ENCODE peak calls at places on chromosomes 3 and 15, in four cellular contexts. One of them, this sample, is unnamed.

GRCh38 chr3:30596161-30596560 is 10.2 kb upstream of the TGFBR2 start:
- DNase-seq in cardiac fibroblast: no peak
- DNase-seq in NCI-H2107: no peak
- DNase-seq in CD14-positive monocyte: no peak
- DNase-seq in this sample: peak

GRCh38 chr3:160376681-160377080 is 22.3 kb downstream of the IFT80 start:
- DNase-seq in CD14-positive monocyte: no peak
- DNase-seq in cardiac fibroblast: peak
- DNase-seq in NCI-H2107: no peak
- DNase-seq in this sample: no peak

GRCh38 chr3:186162221-186162620 is 53.3 kb upstream of the ETV5 start:
- DNase-seq in NCI-H2107: no peak
- DNase-seq in cardiac fibroblast: no peak
- DNase-seq in CD14-positive monocyte: peak
- DNase-seq in this sample: peak

GRCh38 chr3:46461971-46462910 is 2.5 kb downstream of the LTF start:
- DNase-seq in CD14-positive monocyte: no peak
- DNase-seq in NCI-H2107: no peak
- DNase-seq in cardiac fibroblast: no peak
- DNase-seq in this sample: peak

GRCh38 chr3:41304603-41305002 is 105.3 kb downstream of the CTNNB1 start:
- DNase-seq in NCI-H2107: no peak
- DNase-seq in CD14-positive monocyte: no peak
- DNase-seq in cardiac fibroblast: peak
- DNase-seq in this sample: peak

GRCh38 chr3:37993811-37994638 is 3.4 kb downstream of the VILL start:
- DNase-seq in cardiac fibroblast: peak
- DNase-seq in CD14-positive monocyte: peak
- DNase-seq in NCI-H2107: no peak
- DNase-seq in this sample: peak

GRCh38 chr3:43885908-43886618 is 195.3 kb downstream of the ABHD5 start:
- DNase-seq in CD14-positive monocyte: no peak
- DNase-seq in cardiac fibroblast: no peak
- DNase-seq in NCI-H2107: no peak
- DNase-seq in this sample: no peak

GRCh38 chr15:83112233-83112958 is 5.0 kb downstream of the TM6SF1 start:
- DNase-seq in NCI-H2107: no peak
- DNase-seq in cardiac fibroblast: peak
- DNase-seq in CD14-positive monocyte: no peak
- DNase-seq in this sample: no peak

GRCh38 chr3:125357837-125358236 is 17.3 kb downstream of the ZNF148 start:
- DNase-seq in cardiac fibroblast: no peak
- DNase-seq in CD14-positive monocyte: no peak
- DNase-seq in NCI-H2107: no peak
- DNase-seq in this sample: no peak

GRCh38 chr15:63403254-63403945 is 21.8 kb upstream of the CA12 start:
- DNase-seq in CD14-positive monocyte: no peak
- DNase-seq in cardiac fibroblast: no peak
- DNase-seq in NCI-H2107: no peak
- DNase-seq in this sample: no peak

GRCh38 chr15:40806672-40807027 is 239 bp upstream of the ZFYVE19 start:
- DNase-seq in cardiac fibroblast: no peak
- DNase-seq in CD14-positive monocyte: no peak
- DNase-seq in NCI-H2107: no peak
- DNase-seq in this sample: no peak

GRCh38 chr15:66105286-66105984 is 148.1 kb downstream of the MEGF11 start:
- DNase-seq in NCI-H2107: no peak
- DNase-seq in cardiac fibroblast: no peak
- DNase-seq in CD14-positive monocyte: no peak
- DNase-seq in this sample: no peak

GRCh38 chr3:131007256-131007655 is 19.4 kb downstream of the ASTE1 start:
- DNase-seq in cardiac fibroblast: no peak
- DNase-seq in NCI-H2107: no peak
- DNase-seq in CD14-positive monocyte: no peak
- DNase-seq in this sample: no peak

GRCh38 chr3:73364517-73364916 is 260.2 kb downstream of the PDZRN3 start:
- DNase-seq in NCI-H2107: no peak
- DNase-seq in cardiac fibroblast: no peak
- DNase-seq in CD14-positive monocyte: no peak
- DNase-seq in this sample: peak

GRCh38 chr15:55588070-55588817 is at the start of gene PYGO1:
- DNase-seq in CD14-positive monocyte: no peak
- DNase-seq in cardiac fibroblast: peak
- DNase-seq in NCI-H2107: no peak
- DNase-seq in this sample: peak

GRCh38 chr15:74406992-74407705 is 26.6 kb downstream of the SEMA7A start:
- DNase-seq in cardiac fibroblast: peak
- DNase-seq in CD14-positive monocyte: no peak
- DNase-seq in NCI-H2107: no peak
- DNase-seq in this sample: peak

GRCh38 chr15:66021801-66022525 is 152.7 kb downstream of the RAB11A start:
- DNase-seq in CD14-positive monocyte: no peak
- DNase-seq in NCI-H2107: no peak
- DNase-seq in cardiac fibroblast: no peak
- DNase-seq in this sample: no peak

GRCh38 chr3:60582285-60582684 is 669.0 kb downstream of the FHIT start:
- DNase-seq in NCI-H2107: no peak
- DNase-seq in cardiac fibroblast: peak
- DNase-seq in CD14-positive monocyte: no peak
- DNase-seq in this sample: no peak

GRCh38 chr3:30611613-30612421 is 5.4 kb downstream of the TGFBR2 start:
- DNase-seq in CD14-positive monocyte: no peak
- DNase-seq in NCI-H2107: no peak
- DNase-seq in cardiac fibroblast: peak
- DNase-seq in this sample: peak

GRCh38 chr3:189841474-189842205 is 210.5 kb downstream of the TP63 start:
- DNase-seq in CD14-positive monocyte: no peak
- DNase-seq in NCI-H2107: no peak
- DNase-seq in cardiac fibroblast: no peak
- DNase-seq in this sample: peak

GRCh38 chr15:36422631-36423030 is 156.8 kb upstream of the CDIN1 start:
- DNase-seq in NCI-H2107: no peak
- DNase-seq in CD14-positive monocyte: no peak
- DNase-seq in cardiac fibroblast: no peak
- DNase-seq in this sample: no peak

GRCh38 chr15:57111002-57111401 is 192.6 kb downstream of the TCF12 start:
- DNase-seq in CD14-positive monocyte: no peak
- DNase-seq in NCI-H2107: no peak
- DNase-seq in cardiac fibroblast: no peak
- DNase-seq in this sample: no peak

GRCh38 chr3:134326126-134326525 is 48.1 kb downstream of the AMOTL2 start:
- DNase-seq in NCI-H2107: no peak
- DNase-seq in CD14-positive monocyte: no peak
- DNase-seq in cardiac fibroblast: no peak
- DNase-seq in this sample: no peak

GRCh38 chr15:93982226-93982641 is 249.1 kb upstream of the MCTP2 start:
- DNase-seq in cardiac fibroblast: no peak
- DNase-seq in CD14-positive monocyte: no peak
- DNase-seq in NCI-H2107: no peak
- DNase-seq in this sample: no peak

GRCh38 chr15:40105517-40106202 is 3.0 kb downstream of the BMF start:
- DNase-seq in NCI-H2107: no peak
- DNase-seq in cardiac fibroblast: no peak
- DNase-seq in CD14-positive monocyte: no peak
- DNase-seq in this sample: no peak

GRCh38 chr3:173799073-173799830 is 401.7 kb downstream of the NLGN1 start:
- DNase-seq in CD14-positive monocyte: no peak
- DNase-seq in cardiac fibroblast: no peak
- DNase-seq in NCI-H2107: no peak
- DNase-seq in this sample: no peak

GRCh38 chr3:183555541-183556081 is at the start of gene KLHL6:
- DNase-seq in CD14-positive monocyte: peak
- DNase-seq in NCI-H2107: no peak
- DNase-seq in cardiac fibroblast: peak
- DNase-seq in this sample: no peak

GRCh38 chr15:34266751-34267150 is 41.9 kb downstream of the EMC4 start:
- DNase-seq in CD14-positive monocyte: no peak
- DNase-seq in cardiac fibroblast: no peak
- DNase-seq in NCI-H2107: no peak
- DNase-seq in this sample: peak

GRCh38 chr15:86623236-86623635 is 543.6 kb downstream of the AGBL1 start:
- DNase-seq in NCI-H2107: no peak
- DNase-seq in cardiac fibroblast: no peak
- DNase-seq in CD14-positive monocyte: no peak
- DNase-seq in this sample: no peak

GRCh38 chr3:146513386-146514051 is 30.9 kb downstream of the PLSCR1 start:
- DNase-seq in CD14-positive monocyte: no peak
- DNase-seq in cardiac fibroblast: no peak
- DNase-seq in NCI-H2107: no peak
- DNase-seq in this sample: peak

GRCh38 chr15:31367730-31368344 is 41.2 kb downstream of the KLF13 start:
- DNase-seq in NCI-H2107: no peak
- DNase-seq in CD14-positive monocyte: no peak
- DNase-seq in cardiac fibroblast: no peak
- DNase-seq in this sample: no peak

GRCh38 chr15:46280753-46281521 is 646.1 kb downstream of the SQOR start:
- DNase-seq in CD14-positive monocyte: no peak
- DNase-seq in NCI-H2107: no peak
- DNase-seq in cardiac fibroblast: no peak
- DNase-seq in this sample: peak

GRCh38 chr3:71684752-71685151 is 40.5 kb downstream of the EIF4E3 start:
- DNase-seq in cardiac fibroblast: peak
- DNase-seq in NCI-H2107: no peak
- DNase-seq in CD14-positive monocyte: no peak
- DNase-seq in this sample: peak

GRCh38 chr3:29164825-29165224 is 116.0 kb upstream of the RBMS3 start:
- DNase-seq in CD14-positive monocyte: no peak
- DNase-seq in cardiac fibroblast: no peak
- DNase-seq in NCI-H2107: no peak
- DNase-seq in this sample: no peak

This sample was measured in bronchial epithelial cell.